ENCODE peak calls at places on chromosomes 3 and 15, in seven cellular contexts. One of them, this sample, is unnamed.

GRCh38 chr3:189298469-189299375 is 127.0 kb downstream of the TPRG1 start:
- DNase-seq in HepG2: no peak
- DNase-seq in hepatocyte: no peak
- DNase-seq in AG10803: peak; percentile 12
- DNase-seq in brain microvascular endothelial cell: no peak
- DNase-seq in tibial artery: no peak
- DNase-seq in colonic mucosa: no peak
- DNase-seq in this sample: no peak

GRCh38 chr3:187798126-187798525 is 52.9 kb upstream of the BCL6 start:
- DNase-seq in tibial artery: no peak
- DNase-seq in HepG2: no peak
- DNase-seq in colonic mucosa: no peak
- DNase-seq in hepatocyte: no peak
- DNase-seq in AG10803: no peak
- DNase-seq in brain microvascular endothelial cell: no peak
- DNase-seq in this sample: no peak

GRCh38 chr3:196620228-196620627 is 19.3 kb upstream of the NRROS start:
- DNase-seq in HepG2: no peak
- DNase-seq in hepatocyte: no peak
- DNase-seq in brain microvascular endothelial cell: peak; percentile 45
- DNase-seq in tibial artery: peak; percentile 57
- DNase-seq in colonic mucosa: no peak
- DNase-seq in AG10803: no peak
- DNase-seq in this sample: no peak

GRCh38 chr3:99532246-99532645 is 106.1 kb upstream of the COL8A1 start:
- DNase-seq in tibial artery: peak; percentile 33
- DNase-seq in HepG2: peak; percentile 29
- DNase-seq in colonic mucosa: peak; percentile 49
- DNase-seq in AG10803: peak; percentile 80
- DNase-seq in hepatocyte: peak; percentile 68
- DNase-seq in brain microvascular endothelial cell: peak; percentile 84
- DNase-seq in this sample: no peak

GRCh38 chr3:38630591-38630990 is 18.9 kb downstream of the SCN5A start:
- DNase-seq in hepatocyte: no peak
- DNase-seq in colonic mucosa: no peak
- DNase-seq in tibial artery: no peak
- DNase-seq in HepG2: no peak
- DNase-seq in AG10803: no peak
- DNase-seq in brain microvascular endothelial cell: no peak
- DNase-seq in this sample: no peak

GRCh38 chr15:74857082-74857655 is 14.2 kb upstream of the ULK3 start:
- DNase-seq in hepatocyte: no peak
- DNase-seq in HepG2: no peak
- DNase-seq in tibial artery: no peak
- DNase-seq in AG10803: no peak
- DNase-seq in brain microvascular endothelial cell: no peak
- DNase-seq in colonic mucosa: peak; percentile 80
- DNase-seq in this sample: peak; percentile 71

GRCh38 chr3:15291589-15292541 is 40.5 kb downstream of the SH3BP5 start:
- DNase-seq in HepG2: no peak
- DNase-seq in colonic mucosa: no peak
- DNase-seq in brain microvascular endothelial cell: no peak
- DNase-seq in tibial artery: no peak
- DNase-seq in hepatocyte: no peak
- DNase-seq in AG10803: no peak
- DNase-seq in this sample: no peak

GRCh38 chr3:53850895-53851294 is 4.5 kb downstream of the IL17RB start:
- DNase-seq in AG10803: peak; percentile 36
- DNase-seq in tibial artery: no peak
- DNase-seq in colonic mucosa: peak; percentile 50
- DNase-seq in brain microvascular endothelial cell: peak; percentile 6
- DNase-seq in HepG2: no peak
- DNase-seq in hepatocyte: peak; percentile 50
- DNase-seq in this sample: no peak

GRCh38 chr3:105970283-105970682 is 101.5 kb upstream of the CBLB start:
- DNase-seq in hepatocyte: peak; percentile 11
- DNase-seq in HepG2: no peak
- DNase-seq in colonic mucosa: peak; percentile 23
- DNase-seq in tibial artery: peak; percentile 58
- DNase-seq in brain microvascular endothelial cell: no peak
- DNase-seq in AG10803: peak; percentile 94
- DNase-seq in this sample: no peak

GRCh38 chr3:169658311-169658931 is 5.1 kb downstream of the MECOM start:
- DNase-seq in AG10803: no peak
- DNase-seq in colonic mucosa: no peak
- DNase-seq in tibial artery: no peak
- DNase-seq in hepatocyte: peak; percentile 39
- DNase-seq in HepG2: no peak
- DNase-seq in brain microvascular endothelial cell: no peak
- DNase-seq in this sample: no peak

GRCh38 chr3:126056123-126056522 is 27.8 kb downstream of the SLC41A3 start:
- DNase-seq in HepG2: no peak
- DNase-seq in tibial artery: no peak
- DNase-seq in hepatocyte: no peak
- DNase-seq in colonic mucosa: no peak
- DNase-seq in brain microvascular endothelial cell: no peak
- DNase-seq in AG10803: no peak
- DNase-seq in this sample: no peak

GRCh38 chr3:115692887-115693524 is 69.7 kb downstream of the GAP43 start:
- DNase-seq in colonic mucosa: peak; percentile 75
- DNase-seq in brain microvascular endothelial cell: peak; percentile 80
- DNase-seq in hepatocyte: peak; percentile 83
- DNase-seq in HepG2: peak; percentile 67
- DNase-seq in tibial artery: peak; percentile 72
- DNase-seq in AG10803: peak; percentile 62
- DNase-seq in this sample: peak; percentile 51

GRCh38 chr3:125374996-125375941 is at the start of gene ZNF148:
- DNase-seq in brain microvascular endothelial cell: peak; percentile 81
- DNase-seq in HepG2: peak; percentile 83
- DNase-seq in hepatocyte: peak; percentile 94
- DNase-seq in colonic mucosa: peak; percentile 92
- DNase-seq in tibial artery: peak; percentile 85
- DNase-seq in AG10803: peak; percentile 91
- DNase-seq in this sample: peak; percentile 95

GRCh38 chr3:99971761-99972160 is 142.5 kb downstream of the FILIP1L start:
- DNase-seq in colonic mucosa: no peak
- DNase-seq in hepatocyte: no peak
- DNase-seq in tibial artery: no peak
- DNase-seq in HepG2: no peak
- DNase-seq in brain microvascular endothelial cell: no peak
- DNase-seq in AG10803: no peak
- DNase-seq in this sample: no peak

GRCh38 chr15:70916531-70916930 is 23.9 kb downstream of the LRRC49 start:
- DNase-seq in AG10803: no peak
- DNase-seq in tibial artery: no peak
- DNase-seq in hepatocyte: no peak
- DNase-seq in brain microvascular endothelial cell: no peak
- DNase-seq in colonic mucosa: no peak
- DNase-seq in HepG2: no peak
- DNase-seq in this sample: peak; percentile 13

GRCh38 chr3:17639765-17640164 is 102.7 kb downstream of the TBC1D5 start:
- DNase-seq in tibial artery: peak; percentile 28
- DNase-seq in brain microvascular endothelial cell: peak; percentile 73
- DNase-seq in hepatocyte: peak; percentile 45
- DNase-seq in HepG2: peak; percentile 92
- DNase-seq in colonic mucosa: no peak
- DNase-seq in AG10803: peak; percentile 92
- DNase-seq in this sample: no peak

GRCh38 chr3:94440767-94441493 is 378.1 kb downstream of the NSUN3 start:
- DNase-seq in AG10803: peak; percentile 30
- DNase-seq in brain microvascular endothelial cell: peak; percentile 46
- DNase-seq in tibial artery: no peak
- DNase-seq in HepG2: peak; percentile 17
- DNase-seq in hepatocyte: peak; percentile 30
- DNase-seq in colonic mucosa: no peak
- DNase-seq in this sample: no peak

GRCh38 chr15:38257676-38258075 is 5.0 kb downstream of the SPRED1 start:
- DNase-seq in AG10803: no peak
- DNase-seq in colonic mucosa: no peak
- DNase-seq in brain microvascular endothelial cell: no peak
- DNase-seq in hepatocyte: no peak
- DNase-seq in tibial artery: no peak
- DNase-seq in HepG2: no peak
- DNase-seq in this sample: no peak
- H3K4me3 ChIP-seq in AG10803: peak overlapping the region; percentile 2
- H3K4me3 ChIP-seq in colonic mucosa: no peak overlapping the region
- H3K4me3 ChIP-seq in brain microvascular endothelial cell: peak overlapping the region; percentile 90
- H3K4me3 ChIP-seq in hepatocyte: no peak overlapping the region
- H3K4me3 ChIP-seq in tibial artery: no peak overlapping the region
- H3K4me3 ChIP-seq in HepG2: no peak overlapping the region
- H3K4me3 ChIP-seq in this sample: no peak overlapping the region

DNA sequence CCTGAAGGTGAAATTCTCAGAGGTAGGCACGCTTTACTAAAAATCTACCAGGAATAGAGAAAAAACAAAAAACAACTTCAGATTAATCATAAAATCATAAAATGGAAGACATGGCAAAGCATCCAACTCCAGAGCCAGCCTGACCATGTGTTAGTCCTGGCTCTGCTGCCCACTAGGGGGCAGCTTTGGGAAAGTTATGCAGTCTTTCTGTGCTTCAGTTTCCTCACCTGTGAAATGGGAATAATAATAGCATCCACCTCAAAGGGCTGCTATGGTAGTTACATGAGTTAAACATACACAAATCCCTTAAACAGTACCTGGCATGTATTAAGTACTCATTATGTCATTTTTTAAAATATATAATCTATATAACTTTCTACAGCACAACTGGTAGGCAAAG is 52.3 kb downstream of the WNT5A start:
- DNase-seq in colonic mucosa: peak; percentile 49
- DNase-seq in HepG2: no peak
- DNase-seq in tibial artery: no peak
- DNase-seq in hepatocyte: no peak
- DNase-seq in brain microvascular endothelial cell: peak; percentile 12
- DNase-seq in AG10803: no peak
- DNase-seq in this sample: no peak
- TF ChIP-seq CTCF in colonic mucosa: peak; percentile 51
- TF ChIP-seq CTCF in HepG2: peak; percentile 15
- TF ChIP-seq CTCF in tibial artery: no peak
- TF ChIP-seq CTCF in hepatocyte: peak; percentile 36
- TF ChIP-seq CTCF in brain microvascular endothelial cell: peak; percentile 69
- TF ChIP-seq CTCF in AG10803: peak; percentile 42
- TF ChIP-seq CTCF in this sample: peak; percentile 39

GRCh38 chr3:129934234-129935123 is 40.0 kb upstream of the TRH start:
- DNase-seq in hepatocyte: peak; percentile 52
- DNase-seq in brain microvascular endothelial cell: peak; percentile 15
- DNase-seq in AG10803: no peak
- DNase-seq in HepG2: peak; percentile 23
- DNase-seq in colonic mucosa: peak; percentile 32
- DNase-seq in tibial artery: no peak
- DNase-seq in this sample: peak; percentile 42

GRCh38 chr3:129938140-129938930 is 36.2 kb upstream of the TRH start:
- DNase-seq in hepatocyte: no peak
- DNase-seq in HepG2: no peak
- DNase-seq in colonic mucosa: no peak
- DNase-seq in brain microvascular endothelial cell: no peak
- DNase-seq in tibial artery: no peak
- DNase-seq in AG10803: no peak
- DNase-seq in this sample: no peak

GRCh38 chr3:129937717-129938116 is 36.8 kb upstream of the TRH start:
- DNase-seq in tibial artery: no peak
- DNase-seq in colonic mucosa: no peak
- DNase-seq in brain microvascular endothelial cell: no peak
- DNase-seq in hepatocyte: no peak
- DNase-seq in HepG2: peak; percentile 28
- DNase-seq in AG10803: no peak
- DNase-seq in this sample: no peak

GRCh38 chr3:129933471-129933870 is 40.0 kb upstream of the TMCC1 start:
- DNase-seq in tibial artery: no peak
- DNase-seq in colonic mucosa: no peak
- DNase-seq in AG10803: no peak
- DNase-seq in hepatocyte: no peak
- DNase-seq in HepG2: no peak
- DNase-seq in brain microvascular endothelial cell: no peak
- DNase-seq in this sample: no peak

DNA sequence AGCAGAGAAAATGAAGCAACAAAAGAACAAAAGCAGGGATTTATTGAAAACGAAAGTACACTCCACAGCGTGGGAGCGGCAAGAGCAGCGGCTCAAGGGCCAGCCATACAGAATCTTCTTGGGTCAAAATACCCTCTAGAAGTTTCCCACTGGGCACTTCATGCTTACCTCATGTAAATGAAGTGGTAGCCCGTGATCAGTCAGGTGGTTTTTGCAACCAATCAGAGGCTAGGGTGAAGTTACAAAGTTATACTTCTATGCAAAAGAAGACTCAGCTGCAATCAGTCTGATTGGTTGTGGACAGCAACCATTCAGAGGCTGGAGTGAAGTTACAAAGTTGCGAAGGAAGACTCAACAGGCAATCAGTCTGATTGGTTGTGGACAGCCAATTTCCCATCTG is 37.8 kb upstream of the TRH start:
- DNase-seq in brain microvascular endothelial cell: peak; percentile 35
- DNase-seq in colonic mucosa: peak; percentile 72
- DNase-seq in HepG2: peak; percentile 85
- DNase-seq in hepatocyte: no peak
- DNase-seq in AG10803: peak; percentile 81
- DNase-seq in tibial artery: no peak
- DNase-seq in this sample: no peak
- H3K4me3 ChIP-seq in brain microvascular endothelial cell: peak overlapping the region; percentile 35
- H3K4me3 ChIP-seq in colonic mucosa: peak overlapping the region; percentile 23
- H3K4me3 ChIP-seq in HepG2: peak overlapping the region; percentile 39
- H3K4me3 ChIP-seq in hepatocyte: no peak overlapping the region
- H3K4me3 ChIP-seq in AG10803: peak overlapping the region; percentile 59
- H3K4me3 ChIP-seq in tibial artery: peak overlapping the region; percentile 47
- H3K4me3 ChIP-seq in this sample: no peak overlapping the region

DNA sequence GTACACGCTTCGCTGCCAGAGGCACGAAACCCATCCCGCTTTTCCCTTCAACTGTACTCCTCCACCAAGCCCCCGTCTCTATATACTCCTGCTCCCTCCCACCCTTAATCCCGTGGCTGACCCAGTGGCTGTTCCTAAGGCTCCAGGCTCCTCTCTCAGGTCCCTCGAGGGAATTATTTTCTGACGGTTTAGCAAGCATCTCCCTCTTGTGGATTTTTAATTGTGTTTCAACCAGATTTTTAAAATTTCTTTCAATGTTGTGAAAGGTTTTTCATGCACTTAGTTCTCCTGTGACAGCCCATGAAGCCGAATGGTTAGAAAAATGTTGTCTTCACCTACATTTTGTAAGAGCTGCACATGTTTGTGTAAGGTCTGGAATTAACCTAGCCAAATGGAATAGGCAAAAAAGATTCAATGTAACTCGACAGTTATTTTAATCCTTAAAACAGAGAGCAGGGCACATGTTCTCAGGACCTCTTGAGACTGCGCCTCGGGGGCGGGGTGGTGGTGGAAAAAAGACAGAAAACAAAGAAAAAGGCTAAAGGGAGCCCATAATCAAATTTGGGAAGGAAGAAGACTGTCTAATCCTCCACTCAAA is 569 bp upstream of the CSNK1G1 start:
- DNase-seq in HepG2: peak; percentile 73
- DNase-seq in AG10803: peak; percentile 92
- DNase-seq in brain microvascular endothelial cell: peak; percentile 85
- DNase-seq in hepatocyte: peak; percentile 84
- DNase-seq in colonic mucosa: no peak
- DNase-seq in tibial artery: no peak
- DNase-seq in this sample: no peak
- TF ChIP-seq CTCF in HepG2: peak; percentile 42
- TF ChIP-seq CTCF in AG10803: peak; percentile 63
- TF ChIP-seq CTCF in brain microvascular endothelial cell: peak; percentile 56
- TF ChIP-seq CTCF in hepatocyte: peak; percentile 60
- TF ChIP-seq CTCF in colonic mucosa: peak; percentile 14
- TF ChIP-seq CTCF in tibial artery: peak; percentile 26
- TF ChIP-seq CTCF in this sample: no peak

This sample was measured in mucosa of descending colon.